ENCODE peak calls at places on chromosome 22, in four cellular contexts. I is stomach, Y is fibroblast of lung, U is ovary. M is an unnamed sample.

GRCh38 chr22:37534445-37534844 is 15.2 kb upstream of the CARD10 start:
- DNase-seq in I (no peak), U (no peak), Y (no peak), M (no peak)

GRCh38 chr22:32050678-32051515 is 7.8 kb downstream of the SLC5A1 start:
- DNase-seq in I (peak; percentile 52), Y (peak; percentile 90), U (no peak), M (peak; percentile 66)

GRCh38 chr22:37069319-37069718 is 17.8 kb downstream of the KCTD17 start:
- DNase-seq in U (no peak), I (no peak), Y (no peak), M (no peak)

GRCh38 chr22:38754247-38755154 is 1.3 kb downstream of the SUN2 start:
- DNase-seq in U (peak; percentile 75), Y (peak; percentile 73), I (peak; percentile 92), M (no peak)

GRCh38 chr22:49354516-49355205 is 473.0 kb downstream of the BRD1 start:
- DNase-seq in U (no peak), Y (no peak), I (peak; percentile 21), M (no peak)

GRCh38 chr22:39184586-39185577 is 32.4 kb upstream of the CBX7 start:
- DNase-seq in U (no peak), I (no peak), Y (peak; percentile 50), M (no peak)

GRCh38 chr22:36873614-36874308 is 13.0 kb downstream of the NCF4 start:
- DNase-seq in I (peak; percentile 62), Y (peak; percentile 49), U (no peak), M (no peak)

GRCh38 chr22:38284042-38284402 is 11.2 kb upstream of the TMEM184B start:
- DNase-seq in Y (peak; percentile 95), I (no peak), U (no peak), M (no peak)

GRCh38 chr22:20987375-20987774 is 5.3 kb downstream of the LZTR1 start:
- DNase-seq in I (no peak), Y (no peak), U (no peak), M (no peak)

GRCh38 chr22:32994921-32995320 is 63.3 kb downstream of the SYN3 start:
- DNase-seq in U (no peak), I (no peak), Y (no peak), M (no peak)

GRCh38 chr22:32407936-32408335 is 4.1 kb downstream of the RTCB start:
- DNase-seq in U (no peak), I (no peak), Y (no peak), M (no peak)

GRCh38 chr22:39003165-39003638 is 10.9 kb upstream of the APOBEC3C start:
- DNase-seq in U (peak; percentile 75), I (peak; percentile 81), Y (peak; percentile 82), M (peak; percentile 75)

GRCh38 chr22:33897621-33897910 is 22.7 kb downstream of the LARGE1 start:
- DNase-seq in I (no peak), U (no peak), Y (no peak), M (no peak)

GRCh38 chr22:44181912-44182590 is 1.3 kb downstream of the PARVG start:
- DNase-seq in Y (no peak), I (no peak), U (no peak), M (no peak)
- H3K27ac ChIP-seq in Y (no peak overlapping the region), I (peak overlapping the region; percentile 64), U (no peak overlapping the region), M (peak overlapping the region; percentile 81)

DNA sequence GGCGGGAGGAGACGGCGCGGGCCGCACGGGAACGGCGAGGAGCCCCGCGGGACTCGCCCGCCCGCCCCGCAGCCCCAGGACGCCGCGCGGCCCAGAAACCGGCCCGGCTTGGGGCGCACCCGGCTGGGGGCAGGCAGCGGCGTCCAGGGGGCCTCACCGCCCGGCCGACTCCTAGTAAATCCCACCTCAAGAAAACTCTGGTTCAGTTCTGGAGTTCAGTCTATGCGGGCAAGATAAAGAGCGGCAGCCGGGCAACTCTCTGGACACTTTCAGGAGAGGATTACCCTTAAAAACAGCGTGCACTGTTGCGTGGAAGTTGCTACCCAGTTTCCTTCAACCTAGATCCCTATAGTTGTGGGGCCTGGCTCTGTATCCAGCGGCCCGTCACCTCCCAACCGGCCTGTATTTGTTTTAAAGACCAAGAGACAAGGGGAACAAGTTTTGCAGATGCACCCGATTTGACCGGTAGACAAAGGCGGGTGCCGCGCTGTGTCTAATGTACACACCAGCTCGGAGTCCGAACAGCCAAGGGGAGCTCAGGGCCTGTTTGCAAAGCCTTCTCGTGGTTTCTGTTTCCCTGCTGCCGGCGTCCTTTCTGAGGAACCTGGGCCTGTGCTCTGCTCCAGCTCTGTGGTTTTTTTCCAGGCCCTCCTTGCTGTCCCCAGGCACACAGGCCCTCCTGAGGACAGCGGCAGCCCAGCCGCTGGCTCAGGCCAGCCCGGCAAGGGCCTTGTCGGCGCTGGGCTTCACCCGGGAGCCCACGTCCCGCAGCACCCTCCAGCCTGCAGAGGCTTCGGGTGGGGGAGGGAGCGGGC is 1.1 kb downstream of the TBX1 start:
- DNase-seq in I (no peak), Y (no peak), U (no peak), M (no peak)
- H3K27ac ChIP-seq in I (no peak overlapping the region), Y (no peak overlapping the region), U (no peak overlapping the region), M (no peak overlapping the region)

DNA sequence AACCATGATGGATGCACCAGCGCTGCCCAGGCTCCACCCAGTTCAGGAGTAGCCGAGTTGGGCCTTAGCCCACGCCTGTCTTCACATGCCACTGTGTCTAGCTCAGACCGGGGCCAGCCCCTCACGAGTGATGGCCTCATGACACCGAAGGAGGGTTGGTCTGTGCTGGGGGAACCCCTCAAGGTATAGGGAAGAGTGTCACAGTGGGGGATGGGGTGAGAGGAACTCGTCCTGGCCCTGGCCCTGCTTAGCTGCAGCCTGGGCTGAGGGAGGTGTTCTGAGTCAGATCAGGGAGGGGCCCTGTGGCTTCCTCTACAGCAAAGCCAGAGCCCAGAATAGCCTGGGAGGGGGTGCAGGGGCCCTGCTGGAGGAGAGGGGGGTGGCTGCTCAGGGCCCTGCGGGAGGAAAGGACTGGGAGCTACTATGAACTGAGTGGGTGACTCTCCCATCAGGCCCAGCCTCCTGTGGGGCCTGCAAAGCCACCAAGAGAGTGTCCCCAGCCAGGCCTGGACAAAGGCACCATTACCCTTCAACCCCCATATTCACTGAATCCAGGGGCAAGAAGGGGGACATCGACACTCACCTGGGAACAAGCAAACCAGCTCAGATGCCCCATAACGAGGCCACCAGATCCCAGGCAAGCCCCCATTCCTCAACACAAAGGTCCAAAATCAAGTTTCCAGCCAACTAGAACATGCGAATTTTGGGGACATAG is 41.2 kb downstream of the IGLL5 start:
- DNase-seq in Y (peak; percentile 30), U (no peak), I (peak; percentile 38), M (peak; percentile 79)
- H3K27ac ChIP-seq in Y (no peak overlapping the region), U (no peak overlapping the region), I (no peak overlapping the region), M (no peak overlapping the region)

DNA sequence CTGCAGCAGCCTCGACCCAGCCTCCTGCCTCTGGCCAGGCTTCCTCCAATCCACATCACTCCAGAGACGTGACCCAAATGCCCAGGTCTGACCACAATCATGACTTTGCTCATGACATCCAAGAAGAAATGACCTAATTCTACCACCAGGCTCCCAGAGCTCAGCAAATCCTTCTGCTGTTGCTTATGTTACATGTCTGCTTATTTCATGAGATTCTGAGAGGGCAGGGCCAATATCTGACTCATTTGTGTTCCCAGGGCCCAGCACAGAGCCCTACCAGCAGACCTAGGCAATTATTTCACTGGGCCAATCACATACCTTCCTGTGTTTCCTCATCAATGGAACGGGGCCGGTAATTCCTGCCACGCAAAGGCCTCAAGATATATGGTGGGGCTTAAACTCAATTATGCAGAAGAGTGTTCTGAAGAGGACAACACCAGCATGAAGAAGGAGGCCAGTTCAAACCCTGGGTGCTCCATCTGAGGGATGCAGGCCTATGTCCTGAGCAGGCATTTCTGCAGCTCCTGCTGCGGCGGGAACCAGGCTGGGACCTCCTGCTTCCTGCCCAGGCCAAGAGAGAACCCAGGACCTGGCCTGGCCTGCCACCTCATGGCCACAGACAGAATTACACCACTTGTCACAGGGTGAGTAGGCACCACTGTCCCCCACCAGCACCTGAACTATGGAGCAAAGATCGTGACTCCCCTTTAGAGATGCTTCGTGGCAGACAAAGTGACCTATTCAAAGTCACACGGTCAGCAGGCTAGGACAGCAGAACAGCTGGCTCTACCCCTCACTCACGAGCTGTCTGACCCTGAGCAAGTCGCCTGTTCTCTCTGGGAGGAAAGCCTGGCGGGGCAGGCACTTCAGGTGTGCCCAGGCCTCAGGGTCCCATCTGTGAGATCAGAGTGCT is 5.8 kb downstream of the CENPM start:
- DNase-seq in I (peak; percentile 91), Y (peak; percentile 76), U (peak; percentile 87), M (peak; percentile 89)
- H3K27ac ChIP-seq in I (peak overlapping the region; percentile 80), Y (peak overlapping the region; percentile 63), U (no peak overlapping the region), M (peak overlapping the region; percentile 95)

GRCh38 chr22:23113847-23114720 is 27.7 kb downstream of the RSPH14 start:
- DNase-seq in I (no peak), U (no peak), Y (no peak), M (no peak)

GRCh38 chr22:23115369-23115768 is 26.4 kb downstream of the RSPH14 start:
- DNase-seq in I (no peak), Y (no peak), U (no peak), M (no peak)

GRCh38 chr22:23114721-23115020 is 27.1 kb downstream of the RSPH14 start:
- DNase-seq in U (no peak), I (no peak), Y (no peak), M (no peak)

GRCh38 chr22:23112472-23113012 is 29.2 kb downstream of the RSPH14 start:
- DNase-seq in Y (no peak), U (no peak), I (no peak), M (no peak)

DNA sequence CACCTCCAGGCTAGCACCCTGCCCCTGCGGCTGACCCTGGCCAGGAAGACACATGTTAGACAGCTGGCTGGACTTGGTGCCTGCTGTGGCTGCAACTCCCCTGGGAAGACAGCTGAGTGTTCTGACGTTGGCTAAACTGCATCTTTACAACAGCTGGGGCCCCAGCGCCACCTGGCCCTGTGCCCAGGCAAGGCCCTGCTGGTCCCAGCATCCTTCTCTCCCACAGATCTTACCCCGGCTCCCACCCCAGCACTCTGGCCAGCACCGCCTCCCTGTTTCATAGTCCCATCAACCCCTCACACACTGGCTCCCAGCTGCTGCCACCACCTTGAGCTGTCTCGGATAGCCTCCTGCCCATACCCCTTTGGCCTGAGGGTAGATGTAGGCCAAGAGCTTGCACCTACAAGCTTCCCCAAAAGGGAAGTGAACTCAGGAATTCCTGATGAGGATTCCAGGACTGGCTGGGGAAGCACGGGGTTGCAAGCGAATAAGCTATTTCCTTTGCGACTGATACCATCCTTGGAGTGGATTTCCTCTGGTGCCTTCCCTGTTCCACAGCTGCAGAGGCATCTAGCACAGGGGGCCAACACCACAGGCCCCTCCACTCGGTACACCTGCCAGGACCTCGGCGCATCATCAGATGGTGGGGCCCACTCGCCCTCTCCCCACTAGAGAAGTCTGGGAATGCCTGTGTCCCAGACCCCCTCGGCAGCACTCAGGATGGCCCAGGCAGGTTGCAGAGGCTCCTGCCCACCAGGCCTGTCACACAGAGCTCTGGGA is 28.5 kb downstream of the RSPH14 start:
- DNase-seq in Y (peak; percentile 6), I (no peak), U (peak; percentile 77), M (peak; percentile 22)
- H3K27ac ChIP-seq in Y (no peak overlapping the region), I (peak overlapping the region; percentile 18), U (peak overlapping the region; percentile 57), M (no peak overlapping the region)

DNA sequence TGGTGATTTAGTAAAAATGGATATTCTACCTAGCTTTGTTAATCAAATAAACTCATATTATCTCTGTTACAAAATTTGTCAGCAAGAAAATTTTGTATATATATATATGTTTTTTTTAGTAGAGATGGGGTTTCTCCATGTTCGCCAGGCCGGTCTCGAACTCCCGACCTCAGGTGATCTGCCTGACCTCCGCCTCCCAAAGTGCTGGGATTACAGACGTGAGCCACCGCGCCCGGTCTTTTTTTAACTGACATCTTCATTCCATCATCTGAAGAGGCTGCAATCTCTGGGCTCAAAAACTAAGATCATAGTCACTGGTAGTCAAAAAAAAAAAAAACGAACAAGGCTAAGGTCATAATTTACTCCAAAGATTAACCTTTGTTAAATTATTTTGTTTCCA is 5.3 kb upstream of the KLHDC7B start:
- DNase-seq in Y (no peak), U (no peak), I (no peak), M (no peak)
- H3K27ac ChIP-seq in Y (no peak overlapping the region), U (no peak overlapping the region), I (peak overlapping the region; percentile 87), M (peak overlapping the region; percentile 99)

M was measured in CD4-positive, alpha-beta memory T cell.